ENCODE peak calls at places on chromosomes 11 and 22, in six cellular contexts. O is activated T-cell treated with anti-CD3 and anti-CD28 coated beads for 48 hours; Y is aorta; B is NCI-H524; S is NCI-H2171 treated with DMSO at 0.1 percent for 48 hours; I is stimulated activated CD4-positive, alpha-beta T cell treated with anti-CD3 and anti-CD28 coated beads, Interleukin-1b, Interleukin-23, amount 100 ng/mL, for 4 hours. A is an unnamed sample.

GRCh38 chr11:112310414-112310813 is 49.8 kb upstream of the PLET1 start:
- DNase-seq in Y (no peak), B (no peak), O (no peak), I (no peak), S (no peak), A (no peak)

GRCh38 chr22:47206819-47207218 is 444.4 kb downstream of the TBC1D22A start:
- DNase-seq in Y (no peak), B (no peak), I (no peak), O (no peak), S (no peak), A (no peak)

GRCh38 chr11:34052036-34052607 is 591 bp downstream of the CAPRIN1 start:
- DNase-seq in Y (peak), B (peak), O (peak), I (peak), S (peak), A (peak)

GRCh38 chr22:26002456-26002855 is 166.8 kb upstream of the SEZ6L start:
- DNase-seq in B (no peak), I (no peak), O (no peak), S (no peak), Y (no peak), A (no peak)

GRCh38 chr22:49768961-49769690 is 58.5 kb downstream of the BRD1 start:
- DNase-seq in B (peak), O (no peak), Y (peak), I (no peak), S (no peak), A (no peak)

GRCh38 chr11:94926271-94926625 is 47.1 kb downstream of the CWC15 start:
- DNase-seq in S (no peak), I (no peak), Y (no peak), B (no peak), O (no peak), A (no peak)

GRCh38 chr11:59289782-59290181 is 68.9 kb upstream of the OR5AN1 start:
- DNase-seq in O (no peak), B (no peak), Y (no peak), I (no peak), S (no peak), A (no peak)

GRCh38 chr22:46178755-46179505 is 28.6 kb downstream of the PPARA start:
- DNase-seq in S (no peak), B (no peak), Y (no peak), I (no peak), O (no peak), A (no peak)

GRCh38 chr11:118606157-118606843 is 1.1 kb upstream of the PHLDB1 start:
- DNase-seq in O (no peak), S (no peak), I (no peak), Y (no peak), B (no peak), A (no peak)

GRCh38 chr11:66570826-66571222 is 2.4 kb upstream of the CTSF start:
- DNase-seq in O (no peak), B (no peak), Y (no peak), I (no peak), S (no peak), A (no peak)

GRCh38 chr22:46731246-46732040 is 6.6 kb downstream of the CERK start:
- DNase-seq in Y (peak), O (no peak), I (no peak), B (no peak), S (peak), A (no peak)

GRCh38 chr11:70467196-70468085 is 69.1 kb downstream of the CTTN start:
- DNase-seq in B (peak), S (peak), Y (peak), O (peak), I (no peak), A (no peak)

GRCh38 chr22:45096256-45096907 is 67.3 kb upstream of the NUP50 start:
- DNase-seq in I (peak), B (peak), S (peak), Y (peak), O (peak), A (peak)

GRCh38 chr11:119765628-119766027 is 36.6 kb upstream of the NECTIN1 start:
- DNase-seq in B (no peak), I (no peak), S (no peak), O (no peak), Y (no peak), A (no peak)

GRCh38 chr11:76560219-76560618 is 110.3 kb downstream of the LRRC32 start:
- DNase-seq in O (no peak), B (no peak), S (no peak), I (peak), Y (no peak), A (no peak)

GRCh38 chr22:42315392-42315756 is 44.9 kb upstream of the TCF20 start:
- DNase-seq in I (no peak), Y (no peak), O (no peak), S (no peak), B (no peak), A (no peak)

GRCh38 chr11:78011301-78011700 is 11.8 kb downstream of the KCTD14 start:
- DNase-seq in S (no peak), B (no peak), I (no peak), O (no peak), Y (no peak), A (no peak)

GRCh38 chr11:100640646-100641045 is 46.4 kb upstream of the ARHGAP42 start:
- DNase-seq in I (no peak), S (peak), O (no peak), B (peak), Y (no peak), A (no peak)

A was measured in stimulated activated naive B cell treated with anti-CD40 and anti-IgM and Interleukin-4, amounts not matched to agents 10 μg/mL and 1 μg/mL and 100 μg/mL, for 72 hours.